ENCODE peak calls at places on chromosome 6, in five cellular contexts. E, H, D, S and P are unnamed samples.

GRCh38 chr6:110326609-110327008 is 31.5 kb downstream of the METTL24 start:
- DNase-seq in E (no peak), H (no peak), D (no peak), S (no peak), P (no peak)

GRCh38 chr6:165876568-165876967 is 213.5 kb upstream of the PDE10A start:
- DNase-seq in E (no peak), H (no peak), D (peak; percentile 69), S (peak; percentile 79), P (no peak)

GRCh38 chr6:26501482-26501986 is 1.4 kb downstream of the BTN1A1 start:
- DNase-seq in E (peak; percentile 55), H (no peak), D (peak; percentile 27), S (peak; percentile 18), P (no peak)

GRCh38 chr6:104957301-104958177 is 632 bp downstream of the LIN28B start:
- DNase-seq in E (no peak), H (no peak), D (no peak), S (no peak), P (no peak)

GRCh38 chr6:121830759-121831158 is 395.3 kb downstream of the GJA1 start:
- DNase-seq in E (no peak), H (no peak), D (peak; percentile 16), S (no peak), P (no peak)

GRCh38 chr6:111813247-111814162 is 59.7 kb downstream of the FYN start:
- DNase-seq in E (no peak), H (peak; percentile 75), D (no peak), S (no peak), P (no peak)

GRCh38 chr6:137309078-137309762 is 90.0 kb upstream of the IFNGR1 start:
- DNase-seq in E (peak; percentile 89), H (no peak), D (peak; percentile 73), S (peak; percentile 70), P (no peak)

GRCh38 chr6:159149641-159150040 is 19.6 kb upstream of the FNDC1 start:
- DNase-seq in E (no peak), H (peak; percentile 42), D (no peak), S (no peak), P (no peak)

GRCh38 chr6:30061766-30062458 is 847 bp downstream of the POLR1H start:
- DNase-seq in E (no peak), H (no peak), D (no peak), S (peak; percentile 33), P (no peak)

GRCh38 chr6:170210026-170210390 is 80.9 kb downstream of the DLL1 start:
- DNase-seq in E (peak; percentile 15), H (no peak), D (no peak), S (no peak), P (no peak)

GRCh38 chr6:62891065-62891647 is 320.1 kb upstream of the FKBP1C start:
- DNase-seq in E (no peak), H (no peak), D (no peak), S (peak; percentile 0), P (no peak)

GRCh38 chr6:166996406-166996805 is 2.8 kb upstream of the CEP43 start:
- DNase-seq in E (no peak), H (no peak), D (no peak), S (peak; percentile 42), P (no peak)

GRCh38 chr6:166999145-166999844 is at the start of gene CEP43:
- DNase-seq in E (peak; percentile 95), H (peak; percentile 68), D (peak; percentile 94), S (peak; percentile 97), P (peak; percentile 93)

GRCh38 chr6:166997348-166997747 is 1.8 kb upstream of the CEP43 start:
- DNase-seq in E (no peak), H (no peak), D (no peak), S (no peak), P (no peak)

GRCh38 chr6:166998256-166999144 is 697 bp upstream of the CEP43 start:
- DNase-seq in E (peak; percentile 57), H (no peak), D (peak; percentile 26), S (no peak), P (peak; percentile 16)

DNA sequence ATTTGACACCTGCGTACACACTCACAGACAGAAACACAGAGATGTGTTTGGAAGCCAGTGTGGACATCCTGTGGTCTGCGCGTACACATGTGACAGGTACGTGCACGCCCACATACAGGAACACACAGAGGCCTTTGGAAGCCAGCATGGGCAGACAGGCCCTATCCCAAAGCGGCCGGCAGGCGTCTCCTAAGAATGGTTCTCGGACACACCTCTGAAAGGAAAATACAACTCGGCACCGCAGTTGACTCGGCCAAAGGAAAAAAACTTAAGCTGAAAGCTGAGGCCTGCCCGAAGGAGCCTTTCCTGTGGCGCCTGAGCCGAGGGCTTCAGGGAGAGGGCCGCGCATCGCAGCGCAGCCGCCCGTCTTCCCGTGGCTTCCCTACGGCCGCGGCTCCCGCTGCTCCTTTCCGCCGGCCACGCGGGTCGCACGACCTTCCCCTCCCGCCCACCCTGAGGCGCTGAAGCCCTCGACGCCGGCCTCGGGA is 1.4 kb upstream of the CEP43 start:
- DNase-seq in E (peak; percentile 74), H (peak; percentile 35), D (peak; percentile 47), S (peak; percentile 75), P (peak; percentile 36)
- TF ChIP-seq CTCF in E (peak; percentile 49), H (peak; percentile 66), D (peak; percentile 57), S (peak; percentile 59), P (peak; percentile 58)

DNA sequence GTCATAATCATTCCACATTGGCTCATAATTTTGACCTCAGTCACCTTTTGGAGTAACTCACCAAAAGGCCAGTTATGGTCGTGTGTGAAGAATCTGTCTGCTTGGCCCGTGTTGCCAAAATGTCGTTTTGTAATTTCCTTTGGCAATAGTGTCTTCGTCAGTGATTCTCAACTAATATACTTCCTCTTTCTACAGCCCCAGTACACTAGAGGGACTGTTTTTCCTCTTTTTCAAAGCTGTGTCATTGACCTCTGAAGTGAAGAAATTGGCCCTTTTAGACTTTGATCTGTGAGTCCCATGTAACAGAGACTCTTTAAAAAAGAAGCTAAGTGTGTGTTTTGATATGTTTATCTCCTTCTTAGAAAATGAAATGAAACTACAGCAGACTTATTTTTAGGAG is 5.2 kb downstream of the FOXO3 start:
- DNase-seq in E (no peak), H (peak; percentile 82), D (no peak), S (peak; percentile 91), P (no peak)
- TF ChIP-seq CTCF in E (peak; percentile 12), H (peak; percentile 20), D (peak; percentile 35), S (peak; percentile 40), P (no peak)

GRCh38 chr6:70277480-70277879 is 25.4 kb downstream of the COL9A1 start:
- DNase-seq in E (no peak), H (no peak), D (no peak), S (peak; percentile 61), P (no peak)
- TF ChIP-seq CTCF in E (no peak), H (no peak), D (no peak), S (no peak), P (no peak)

DNA sequence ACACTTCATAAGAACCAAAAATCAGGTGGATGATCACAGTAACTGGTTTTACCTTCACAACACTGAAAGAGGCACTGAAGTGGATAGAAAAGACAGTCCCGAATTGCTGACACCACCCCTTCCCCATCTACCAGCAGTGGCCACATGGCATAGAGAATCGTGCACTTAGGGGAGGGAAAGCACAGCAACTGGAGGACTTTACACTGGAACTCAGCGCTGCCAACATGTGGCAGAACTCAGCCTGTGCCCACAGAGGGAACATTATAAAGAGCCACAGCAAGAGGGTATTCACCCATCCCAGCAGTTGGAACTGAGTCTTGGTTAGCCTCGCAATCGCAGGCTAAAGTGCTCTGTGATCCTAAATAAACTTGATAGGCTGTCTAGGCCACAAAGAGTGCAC is 6.5 kb upstream of the KIAA1586 start:
- DNase-seq in E (no peak), H (no peak), D (no peak), S (no peak), P (no peak)
- TF ChIP-seq CTCF in E (no peak), H (no peak), D (no peak), S (peak; percentile 9), P (no peak)

GRCh38 chr6:36073587-36073986 is 46.0 kb downstream of the MAPK14 start:
- DNase-seq in E (no peak), H (no peak), D (no peak), S (no peak), P (no peak)
- TF ChIP-seq CTCF in E (no peak), H (no peak), D (no peak), S (no peak), P (no peak)

GRCh38 chr6:51213806-51214205 is 395.1 kb downstream of the TFAP2B start:
- DNase-seq in E (peak; percentile 26), H (no peak), D (no peak), S (no peak), P (no peak)
- TF ChIP-seq CTCF in E (no peak), H (no peak), D (no peak), S (no peak), P (no peak)

GRCh38 chr6:80543598-80544181 is 437.2 kb downstream of the BCKDHB start:
- DNase-seq in E (no peak), H (peak; percentile 52), D (no peak), S (peak; percentile 71), P (no peak)
- TF ChIP-seq CTCF in E (no peak), H (peak; percentile 31), D (no peak), S (peak; percentile 14), P (no peak)